ENCODE peak calls at places on chromosomes 16 and 17, in five cellular contexts. N is H9, G is mesenchymal stem cell, A is H1, U is IMR-90. K is an unnamed sample.

GRCh38 chr17:65332779-65333178 is 195.6 kb downstream of the RGS9 start:
- DNase-seq in N (no peak), G (no peak), A (no peak), U (no peak), K (no peak)

GRCh38 chr16:46828292-46828691 is 2.7 kb downstream of the C16orf87 start:
- DNase-seq in N (no peak), G (no peak), A (no peak), U (no peak), K (no peak)

GRCh38 chr17:45223541-45224528 is 2.1 kb downstream of the FMNL1 start:
- DNase-seq in N (no peak), G (no peak), A (no peak), U (no peak), K (no peak)

GRCh38 chr17:65896889-65897288 is 295.0 kb downstream of the CEP112 start:
- DNase-seq in N (no peak), G (no peak), A (no peak), U (no peak), K (no peak)

GRCh38 chr16:31267332-31268032 is 7.7 kb downstream of the ITGAM start:
- DNase-seq in N (peak), G (no peak), A (peak), U (no peak), K (no peak)

GRCh38 chr17:2954898-2955445 is 108.4 kb downstream of the OR1D5 start:
- DNase-seq in N (no peak), G (peak), A (no peak), U (peak), K (no peak)

GRCh38 chr17:78925662-78926555 is 722 bp upstream of the TIMP2 start:
- DNase-seq in N (peak), G (peak), A (peak), U (peak), K (no peak)

GRCh38 chr16:70746040-70746707 is 54.8 kb downstream of the VAC14 start:
- DNase-seq in N (no peak), G (peak), A (no peak), U (peak), K (no peak)

GRCh38 chr17:48814504-48814903 is 2.5 kb downstream of the TTLL6 start:
- DNase-seq in N (peak), G (peak), A (peak), U (peak), K (peak)

GRCh38 chr17:31318298-31319190 is 2.9 kb downstream of the EVI2A start:
- DNase-seq in N (no peak), G (peak), A (no peak), U (peak), K (no peak)

GRCh38 chr16:29678691-29679267 is at the start of gene QPRT:
- DNase-seq in N (peak), G (peak), A (peak), U (peak), K (peak)

GRCh38 chr16:67284699-67285646 is 5.6 kb downstream of the PLEKHG4 start:
- DNase-seq in N (peak), G (peak), A (peak), U (peak), K (peak)

GRCh38 chr16:7113949-7114348 is 218.7 kb upstream of the RBFOX1 start:
- DNase-seq in N (no peak), G (no peak), A (no peak), U (no peak), K (no peak)

GRCh38 chr16:71350821-71351557 is 7.5 kb upstream of the CALB2 start:
- DNase-seq in N (peak), G (no peak), A (no peak), U (no peak), K (no peak)

GRCh38 chr17:17151962-17152361 is 54.2 kb downstream of the PLD6 start:
- DNase-seq in N (no peak), G (peak), A (no peak), U (peak), K (no peak)

GRCh38 chr16:2152695-2153506 is 2.7 kb upstream of the TRAF7 start:
- DNase-seq in N (no peak), G (no peak), A (no peak), U (no peak), K (no peak)

GRCh38 chr16:67995423-67995822 is 3.9 kb downstream of the DPEP2 start:
- DNase-seq in N (no peak), G (no peak), A (no peak), U (no peak), K (no peak)

GRCh38 chr17:61593404-61593803 is 2.4 kb upstream of the NACA2 start:
- DNase-seq in N (no peak), G (no peak), A (no peak), U (no peak), K (no peak)

DNA sequence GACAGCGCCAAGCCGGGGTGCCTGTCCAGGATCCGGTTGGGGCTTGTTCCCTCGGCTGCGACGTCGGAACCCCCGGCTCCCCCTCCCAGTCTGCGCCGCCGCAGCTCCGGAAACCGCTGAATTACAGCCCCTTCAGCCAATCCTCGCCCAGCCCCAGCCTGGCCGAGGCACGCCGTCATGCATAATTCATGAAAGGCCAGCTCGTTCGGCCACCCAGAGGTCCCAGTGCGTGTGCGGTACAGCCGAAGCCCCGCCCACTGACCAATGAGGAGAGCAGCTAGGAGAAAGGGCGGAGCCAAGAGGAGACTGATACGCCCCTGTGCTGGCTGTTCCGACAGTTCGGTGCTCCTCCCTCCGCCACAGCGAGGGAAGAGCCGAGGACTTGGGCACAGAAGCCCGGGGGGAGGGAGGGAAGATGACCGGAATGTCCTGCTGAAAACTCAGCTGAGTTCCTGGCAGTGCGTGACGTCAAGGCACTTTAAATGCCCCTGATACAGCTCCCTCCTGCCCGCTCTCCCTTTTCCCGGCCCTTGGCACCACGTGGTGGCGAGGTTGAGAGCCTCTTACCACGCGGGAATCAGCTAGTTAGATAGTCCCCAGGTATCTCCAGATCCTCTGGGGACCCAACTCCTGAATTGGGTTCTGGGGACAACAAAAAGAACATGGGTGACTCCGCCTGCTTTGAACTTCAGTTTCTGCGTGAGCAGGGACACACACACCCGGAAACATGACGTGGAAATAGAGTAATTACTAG is at the start of gene STAT3:
- DNase-seq in N (peak), G (peak), A (peak), U (peak), K (peak)
- H2BK15ac ChIP-seq in N (peak), G (peak), A (no peak), U (peak), K (peak)

GRCh38 chr17:43427362-43428043 is 28.7 kb downstream of the ARL4D start:
- DNase-seq in N (no peak), G (no peak), A (no peak), U (no peak), K (no peak)

GRCh38 chr17:43434902-43435319 is 36.1 kb downstream of the ARL4D start:
- DNase-seq in N (no peak), G (no peak), A (no peak), U (no peak), K (no peak)

GRCh38 chr17:43431741-43432523 is 33.1 kb downstream of the ARL4D start:
- DNase-seq in N (no peak), G (no peak), A (no peak), U (peak), K (no peak)

GRCh38 chr17:43428524-43428923 is 29.7 kb downstream of the ARL4D start:
- DNase-seq in N (no peak), G (no peak), A (no peak), U (no peak), K (no peak)

DNA sequence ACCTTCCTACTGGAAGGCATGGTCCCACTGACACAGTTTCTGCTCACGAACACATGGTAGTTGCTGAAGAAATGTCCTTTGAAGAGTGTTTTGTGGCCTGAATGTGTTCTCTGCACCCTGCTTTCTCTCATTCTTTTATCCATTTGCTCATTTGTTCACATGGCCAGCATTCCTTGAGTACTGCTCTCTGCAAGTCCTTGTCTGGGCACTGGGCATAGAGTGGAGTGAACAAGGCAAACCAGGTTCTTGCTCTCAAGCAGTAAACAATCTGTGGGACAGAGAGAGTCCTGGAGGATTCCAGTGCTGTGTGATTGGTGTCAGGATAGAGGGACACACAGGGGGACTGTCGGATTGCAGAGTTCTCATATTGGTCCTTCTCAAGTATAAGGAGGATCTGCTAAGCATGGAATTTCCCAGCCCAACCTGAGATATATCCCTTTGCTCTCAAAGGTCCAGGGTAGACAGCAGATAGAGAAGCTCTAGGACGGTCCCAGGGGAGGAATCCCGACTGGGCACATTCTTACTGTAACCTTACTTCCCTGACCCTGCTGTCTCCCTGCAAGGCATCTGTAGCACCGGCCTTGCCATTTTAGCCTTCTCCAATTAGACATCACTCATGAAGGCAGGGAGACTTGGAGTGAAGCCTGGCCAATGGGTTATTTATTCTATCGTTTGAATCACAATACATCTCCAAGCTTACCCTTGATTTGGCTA is 32.3 kb downstream of the ARL4D start:
- DNase-seq in N (no peak), G (no peak), A (no peak), U (no peak), K (no peak)
- H3K18ac ChIP-seq in N (no peak), G (no peak), A (no peak), U (no peak), K (no peak)

GRCh38 chr16:50473375-50473945 is 74.7 kb upstream of the NKD1 start:
- DNase-seq in N (no peak), G (no peak), A (no peak), U (no peak), K (no peak)

GRCh38 chr16:50472472-50472871 is 75.7 kb upstream of the NKD1 start:
- DNase-seq in N (no peak), G (no peak), A (no peak), U (no peak), K (no peak)

GRCh38 chr16:50475170-50475569 is 73.0 kb upstream of the NKD1 start:
- DNase-seq in N (no peak), G (no peak), A (no peak), U (no peak), K (no peak)

GRCh38 chr16:50476486-50477260 is 71.5 kb upstream of the NKD1 start:
- DNase-seq in N (no peak), G (no peak), A (no peak), U (no peak), K (no peak)

GRCh38 chr16:50474138-50474537 is 74.1 kb upstream of the NKD1 start:
- DNase-seq in N (no peak), G (no peak), A (no peak), U (no peak), K (no peak)
- H2AFZ ChIP-seq in N (no peak), G (no peak), A (no peak), U (no peak), K (no peak)

GRCh38 chr17:76179496-76180467 is 38.7 kb upstream of the FOXJ1 start:
- DNase-seq in N (no peak), G (peak), A (no peak), U (peak), K (no peak)
- H2BK15ac ChIP-seq in N (no peak), G (no peak), A (no peak), U (no peak), K (no peak)

GRCh38 chr17:36545465-36546417 is 1.0 kb downstream of the GGNBP2 start:
- DNase-seq in N (peak), G (peak), A (peak), U (peak), K (peak)

GRCh38 chr17:36545093-36545464 is 360 bp downstream of the GGNBP2 start:
- DNase-seq in N (no peak), G (no peak), A (no peak), U (no peak), K (no peak)

GRCh38 chr17:36544320-36545092 is at the start of gene GGNBP2:
- DNase-seq in N (peak), G (peak), A (peak), U (peak), K (peak)

GRCh38 chr17:36542755-36543154 is 2.0 kb upstream of the GGNBP2 start:
- DNase-seq in N (no peak), G (no peak), A (no peak), U (no peak), K (no peak)

DNA sequence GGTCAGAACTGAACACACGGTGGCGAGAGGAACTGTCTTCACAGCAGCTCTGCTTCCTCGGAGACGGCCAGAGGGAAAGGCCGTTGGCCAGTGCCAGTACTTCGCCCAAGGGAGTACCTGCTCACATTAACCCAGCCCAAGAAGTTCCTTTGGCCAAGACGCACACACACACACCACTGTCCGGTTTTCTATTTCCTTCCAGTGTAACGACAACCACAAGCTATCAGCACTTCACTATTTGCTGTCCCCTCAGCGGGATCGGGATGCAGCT is 735 bp upstream of the GGNBP2 start:
- DNase-seq in N (peak), G (peak), A (no peak), U (peak), K (peak)
- H3K18ac ChIP-seq in N (no peak), G (peak), A (peak), U (no peak), K (peak)

K was measured in neuronal stem cell.